ENCODE peak calls at places on chromosomes 12 and 14, in five cellular contexts. W is EH, R is RWPE1, P is A549, H is Caki2. L is an unnamed sample.
A peak's percentile ranks its signal among the peaks of the same experiment; 100 is the strongest.

GRCh38 chr12:57233357-57234232 is 4.1 kb downstream of the SHMT2 start:
- DNase-seq in P (no peak), W (no peak), R (no peak), H (no peak), L (no peak)

GRCh38 chr14:98477935-98478334 is 794.1 kb downstream of the BCL11B start:
- DNase-seq in R (no peak), H (no peak), P (no peak), W (no peak), L (no peak)

GRCh38 chr14:37697489-37698121 is 102.2 kb downstream of the TTC6 start:
- DNase-seq in P (no peak), W (peak; percentile 83), R (peak; percentile 24), H (peak; percentile 70), L (no peak)

GRCh38 chr12:86261142-86261541 is 5.0 kb upstream of the MGAT4C start:
- DNase-seq in P (no peak), R (peak; percentile 7), H (no peak), W (no peak), L (no peak)

GRCh38 chr14:93929657-93930056 is 2.5 kb downstream of the FAM181A start:
- DNase-seq in P (no peak), R (no peak), H (no peak), W (no peak), L (no peak)

GRCh38 chr14:48853159-48853558 is 733.0 kb downstream of the RPS29 start:
- DNase-seq in H (no peak), R (no peak), P (no peak), W (no peak), L (no peak)

GRCh38 chr12:113271853-113272561 is 50.7 kb downstream of the TPCN1 start:
- DNase-seq in H (no peak), W (peak; percentile 89), P (no peak), R (peak; percentile 52), L (peak; percentile 93)

GRCh38 chr14:68479247-68479646 is 313.6 kb downstream of the ZFP36L1 start:
- DNase-seq in H (no peak), R (no peak), P (no peak), W (peak; percentile 62), L (no peak)

GRCh38 chr14:96250545-96250944 is 5.5 kb upstream of the BDKRB1 start:
- DNase-seq in P (no peak), H (no peak), R (no peak), W (no peak), L (no peak)

GRCh38 chr12:107526555-107527180 is 158.9 kb upstream of the PWP1 start:
- DNase-seq in W (no peak), P (no peak), H (no peak), R (no peak), L (no peak)

GRCh38 chr14:93346926-93347721 is at the start of gene COX8C:
- DNase-seq in H (no peak), P (no peak), R (no peak), W (no peak), L (no peak)

GRCh38 chr14:21494902-21495762 is 16.0 kb downstream of the METTL3 start:
- DNase-seq in H (no peak), P (no peak), R (no peak), W (peak; percentile 44), L (no peak)

GRCh38 chr14:45284802-45285201 is 31.8 kb upstream of the MIS18BP1 start:
- DNase-seq in H (no peak), W (no peak), R (no peak), P (no peak), L (no peak)

GRCh38 chr12:112321277-112321676 is 61.0 kb downstream of the HECTD4 start:
- DNase-seq in P (no peak), H (no peak), W (no peak), R (no peak), L (no peak)

GRCh38 chr12:76866726-76867125 is 12.1 kb downstream of the CSRP2 start:
- DNase-seq in P (no peak), W (peak; percentile 49), R (no peak), H (no peak), L (no peak)

GRCh38 chr12:42422785-42423184 is 96.8 kb downstream of the PPHLN1 start:
- DNase-seq in P (no peak), W (no peak), R (no peak), H (no peak), L (no peak)

GRCh38 chr14:68065322-68065721 is 245.7 kb downstream of the RAD51B start:
- DNase-seq in R (no peak), P (no peak), H (no peak), W (no peak), L (no peak)

GRCh38 chr12:52148541-52149181 is 43.2 kb downstream of the KRT80 start:
- DNase-seq in R (peak; percentile 87), P (peak; percentile 83), W (no peak), H (peak; percentile 88), L (no peak)

GRCh38 chr12:5318874-5319273 is 113.0 kb upstream of the NTF3 start:
- DNase-seq in P (no peak), H (peak; percentile 75), R (peak; percentile 69), W (peak; percentile 73), L (no peak)

GRCh38 chr14:68526420-68527105 is 266.3 kb downstream of the ZFP36L1 start:
- DNase-seq in W (peak; percentile 19), H (peak; percentile 52), P (no peak), R (no peak), L (peak; percentile 52)

L was measured in ascending aorta.